ENCODE peak calls at places on chromosomes 4 and X, in eight cellular contexts. R, U, Y, D, P, G, W and Q are unnamed samples.

GRCh38 chr4:123043793-123044425 is 121.5 kb upstream of the NUDT6 start:
- DNase-seq in Y (no peak), R (no peak), U (no peak), W (no peak), P (no peak), D (no peak), G (no peak), Q (no peak)

GRCh38 chr4:146222313-146222712 is 8.0 kb downstream of the REELD1 start:
- DNase-seq in R (no peak), D (no peak), Y (no peak), W (peak; percentile 75), P (no peak), U (no peak), G (no peak), Q (no peak)

GRCh38 chrX:110671068-110671803 is 124.4 kb downstream of the CHRDL1 start:
- DNase-seq in G (no peak), U (no peak), R (no peak), W (peak; percentile 42), P (no peak), Y (no peak), D (no peak), Q (no peak)

GRCh38 chrX:154043003-154043402 is 23.3 kb upstream of the IRAK1 start:
- DNase-seq in W (peak; percentile 69), R (no peak), G (no peak), P (no peak), U (no peak), D (peak; percentile 72), Y (no peak), Q (no peak)

GRCh38 chr4:174284181-174284886 is 623 bp downstream of the CEP44 start:
- DNase-seq in G (no peak), W (peak; percentile 68), Y (peak; percentile 6), U (no peak), R (peak; percentile 24), D (no peak), P (no peak), Q (no peak)

GRCh38 chrX:13001961-13002671 is 27.2 kb downstream of the TMSB4X start:
- DNase-seq in Y (no peak), U (no peak), D (no peak), G (no peak), P (no peak), W (no peak), R (no peak), Q (no peak)

GRCh38 chr4:140426610-140427103 is 791 bp downstream of the CLGN start:
- DNase-seq in P (no peak), Y (peak; percentile 73), G (no peak), U (no peak), D (peak; percentile 59), W (no peak), R (no peak), Q (peak; percentile 44)

GRCh38 chr4:149718500-149718899 is 97.1 kb downstream of the IQCM start:
- DNase-seq in G (no peak), W (no peak), R (no peak), Y (no peak), U (no peak), D (peak; percentile 67), P (no peak), Q (no peak)

GRCh38 chr4:25401066-25401465 is 24.0 kb downstream of the ANAPC4 start:
- DNase-seq in Y (no peak), W (peak; percentile 60), P (no peak), G (no peak), D (no peak), U (no peak), R (no peak), Q (no peak)

GRCh38 chr4:29708473-29708872 is 1011.7 kb upstream of the PCDH7 start:
- DNase-seq in U (no peak), P (no peak), Y (peak; percentile 2), W (peak; percentile 0), G (no peak), R (no peak), D (no peak), Q (no peak)

GRCh38 chr4:36054750-36055467 is 189.4 kb downstream of the ARAP2 start:
- DNase-seq in P (no peak), W (peak; percentile 72), D (no peak), Y (no peak), G (no peak), U (no peak), R (no peak), Q (no peak)

GRCh38 chr4:119870868-119871267 is 195.8 kb downstream of the MAD2L1 start:
- DNase-seq in R (no peak), U (no peak), D (no peak), W (no peak), G (no peak), Y (no peak), P (no peak), Q (no peak)

GRCh38 chrX:104130808-104131207 is 18.5 kb downstream of the ZCCHC18 start:
- DNase-seq in Y (no peak), U (no peak), D (no peak), R (no peak), W (no peak), G (no peak), P (no peak), Q (no peak)

GRCh38 chr4:118281611-118282442 is 71.0 kb downstream of the PRSS12 start:
- DNase-seq in R (no peak), G (peak; percentile 44), W (peak; percentile 61), U (peak; percentile 17), Y (peak; percentile 43), D (no peak), P (peak; percentile 71), Q (no peak)

GRCh38 chr4:166816901-166817300 is 417.4 kb downstream of the SPOCK3 start:
- DNase-seq in P (no peak), D (no peak), G (peak; percentile 27), R (peak; percentile 83), W (peak; percentile 53), Y (no peak), U (no peak), Q (no peak)

GRCh38 chr4:169337510-169337909 is 66.8 kb upstream of the SH3RF1 start:
- DNase-seq in Y (no peak), W (peak; percentile 99), R (no peak), G (no peak), P (no peak), D (no peak), U (no peak), Q (no peak)

GRCh38 chrX:41033299-41033698 is 51.9 kb upstream of the USP9X start:
- DNase-seq in P (no peak), G (no peak), R (no peak), U (no peak), D (no peak), W (no peak), Y (no peak), Q (no peak)

GRCh38 chrX:54818221-54818620 is 10.7 kb downstream of the MAGED2 start:
- DNase-seq in U (no peak), W (no peak), D (no peak), P (peak; percentile 42), R (no peak), G (no peak), Y (no peak), Q (no peak)

GRCh38 chr4:81690871-81691270 is 219.2 kb upstream of the RASGEF1B start:
- DNase-seq in R (no peak), U (no peak), Y (no peak), G (no peak), D (no peak), P (no peak), W (no peak), Q (no peak)

GRCh38 chrX:16870861-16871584 is 861 bp upstream of the RBBP7 start:
- DNase-seq in W (no peak), U (peak; percentile 16), D (peak; percentile 64), Y (peak; percentile 85), P (peak; percentile 88), R (peak; percentile 41), G (peak; percentile 18), Q (peak; percentile 31)

GRCh38 chrX:32530802-32531403 is 680.4 kb downstream of the DMD start:
- DNase-seq in G (peak; percentile 12), P (peak; percentile 51), R (peak; percentile 38), U (no peak), Y (peak; percentile 79), W (peak; percentile 0), D (no peak), Q (no peak)

GRCh38 chr4:157779084-157779483 is 393.7 kb downstream of the GASK1B start:
- DNase-seq in U (no peak), W (no peak), D (no peak), G (no peak), P (no peak), R (no peak), Y (peak; percentile 31), Q (no peak)

GRCh38 chr4:53781614-53782467 is 190.6 kb upstream of the LNX1 start:
- DNase-seq in W (no peak), R (no peak), P (no peak), D (no peak), Y (no peak), G (no peak), U (no peak), Q (no peak)

GRCh38 chr4:55887594-55887993 is 34.1 kb downstream of the EXOC1 start:
- DNase-seq in G (no peak), D (no peak), R (no peak), U (no peak), Y (peak; percentile 21), W (no peak), P (no peak), Q (no peak)

GRCh38 chr4:55879224-55879623 is 25.8 kb downstream of the EXOC1 start:
- DNase-seq in W (no peak), D (no peak), R (no peak), P (no peak), U (no peak), G (no peak), Y (no peak), Q (no peak)

GRCh38 chr4:55884851-55885219 is 31.4 kb downstream of the EXOC1 start:
- DNase-seq in R (no peak), D (no peak), U (no peak), W (no peak), Y (no peak), P (no peak), G (no peak), Q (no peak)

GRCh38 chr4:55880652-55881280 is 27.3 kb downstream of the EXOC1 start:
- DNase-seq in G (no peak), R (no peak), W (no peak), U (no peak), P (no peak), Y (no peak), D (no peak), Q (no peak)

GRCh38 chr4:55884093-55884850 is 30.8 kb downstream of the EXOC1 start:
- DNase-seq in G (no peak), Y (peak; percentile 44), D (no peak), P (no peak), W (no peak), R (no peak), U (no peak), Q (no peak)
- H3K36me3 ChIP-seq in G (no peaks in the 10 kb centered on the region), Y (peaks cover 5% of the 10 kb centered on the region), D (peaks cover 40% of the 10 kb centered on the region), P (peaks cover 41% of the 10 kb centered on the region), W (peaks cover 1% of the 10 kb centered on the region), R (no peaks in the 10 kb centered on the region), U (peaks cover 92% of the 10 kb centered on the region), Q (peaks cover 62% of the 10 kb centered on the region)

GRCh38 chr4:16225996-16226815 is at the start of gene TAPT1:
- DNase-seq in P (peak; percentile 90), R (peak; percentile 85), G (peak; percentile 82), W (no peak), D (peak; percentile 92), Y (peak; percentile 93), U (peak; percentile 85), Q (peak; percentile 88)
- H3K4me1 ChIP-seq in P (peaks cover 3% of the 10 kb centered on the region), R (peaks cover 31% of the 10 kb centered on the region), G (peaks cover 25% of the 10 kb centered on the region), W (peaks cover 4% of the 10 kb centered on the region), D (peaks cover 25% of the 10 kb centered on the region), Y (peaks cover 16% of the 10 kb centered on the region), U (peaks cover 43% of the 10 kb centered on the region), Q (peaks cover 85% of the 10 kb centered on the region)

GRCh38 chrX:124344246-124344645 is 2.1 kb upstream of the SH2D1A start:
- DNase-seq in P (no peak), Y (no peak), D (no peak), W (no peak), R (no peak), G (no peak), U (no peak), Q (no peak)
- TF ChIP-seq CTCF in P (no peak), Y (no peak), D (no peak), W (no peak), R (no peak), G (no peak), U (no peak), Q (no peak)

GRCh38 chr4:42729505-42730237 is 72.8 kb upstream of the ATP8A1 start:
- DNase-seq in R (no peak), U (no peak), G (no peak), Y (no peak), D (no peak), W (no peak), P (no peak), Q (no peak)
- H3K36me3 ChIP-seq in R (no peaks in the 10 kb centered on the region), U (no peaks in the 10 kb centered on the region), G (no peaks in the 10 kb centered on the region), Y (no peaks in the 10 kb centered on the region), D (no peaks in the 10 kb centered on the region), W (no peaks in the 10 kb centered on the region), P (no peaks in the 10 kb centered on the region), Q (no peaks in the 10 kb centered on the region)